ENCODE peak calls at places on chromosome 3, in five cellular contexts. X is HEK293T, D is SK-N-SH, J is GM12878, F is HepG2. C is an unnamed sample.

GRCh38 chr3:152524198-152525140 is 255.7 kb downstream of the MBNL1 start:
- DNase-seq in X (peak), D (peak), J (no peak), F (peak), C (no peak)

GRCh38 chr3:28799084-28799483 is 450.5 kb upstream of the AZI2 start:
- DNase-seq in X (peak), D (no peak), J (no peak), F (no peak), C (no peak)

GRCh38 chr3:156818890-156819289 is 7.3 kb upstream of the LEKR1 start:
- DNase-seq in X (no peak), D (no peak), J (no peak), F (no peak), C (peak)

GRCh38 chr3:105868450-105868744 is 415 bp downstream of the CBLB start:
- DNase-seq in X (peak), D (peak), J (no peak), F (peak), C (peak)

GRCh38 chr3:161471211-161471610 is 25.4 kb upstream of the OTOL1 start:
- DNase-seq in X (no peak), D (no peak), J (no peak), F (no peak), C (no peak)

GRCh38 chr3:179794355-179794754 is 141.5 kb downstream of the USP13 start:
- DNase-seq in X (no peak), D (no peak), J (no peak), F (no peak), C (no peak)

GRCh38 chr3:190491533-190492054 is 22.3 kb upstream of the IL1RAP start:
- DNase-seq in X (no peak), D (no peak), J (no peak), F (no peak), C (no peak)

GRCh38 chr3:64340636-64341240 is 115.5 kb upstream of the PRICKLE2 start:
- DNase-seq in X (no peak), D (no peak), J (no peak), F (no peak), C (no peak)

GRCh38 chr3:134494539-134494938 is 8.7 kb downstream of the CEP63 start:
- DNase-seq in X (no peak), D (no peak), J (no peak), F (no peak), C (no peak)

GRCh38 chr3:4696266-4696665 is 203.1 kb downstream of the ITPR1 start:
- DNase-seq in X (no peak), D (no peak), J (no peak), F (no peak), C (no peak)

GRCh38 chr3:37423825-37424224 is 249.4 kb upstream of the LRRFIP2 start:
- DNase-seq in X (no peak), D (no peak), J (no peak), F (no peak), C (no peak)

GRCh38 chr3:5250467-5251195 is 63.1 kb downstream of the EDEM1 start:
- DNase-seq in X (no peak), D (peak), J (no peak), F (peak), C (no peak)

GRCh38 chr3:169759256-169759655 is 5.6 kb downstream of the TERC start:
- DNase-seq in X (no peak), D (no peak), J (no peak), F (no peak), C (no peak)

GRCh38 chr3:9224490-9224889 is 25.0 kb downstream of the SRGAP3 start:
- DNase-seq in X (no peak), D (no peak), J (peak), F (no peak), C (no peak)

GRCh38 chr3:146746190-146746589 is 141.0 kb upstream of the PLSCR5 start:
- DNase-seq in X (no peak), D (no peak), J (no peak), F (no peak), C (no peak)

GRCh38 chr3:43180027-43180426 is 74.1 kb upstream of the POMGNT2 start:
- DNase-seq in X (no peak), D (no peak), J (peak), F (peak), C (no peak)

GRCh38 chr3:107590786-107591185 is 68.0 kb downstream of the BBX start:
- DNase-seq in X (no peak), D (no peak), J (no peak), F (no peak), C (no peak)

GRCh38 chr3:186042521-186043202 is 66.2 kb downstream of the ETV5 start:
- DNase-seq in X (no peak), D (no peak), J (no peak), F (no peak), C (no peak)

GRCh38 chr3:132593241-132593949 is 3.7 kb upstream of the ACKR4 start:
- DNase-seq in X (no peak), D (no peak), J (no peak), F (no peak), C (no peak)

GRCh38 chr3:33877187-33877586 is 78.8 kb downstream of the PDCD6IP start:
- DNase-seq in X (no peak), D (no peak), J (no peak), F (no peak), C (no peak)

GRCh38 chr3:27526614-27527315 is 42.6 kb upstream of the SLC4A7 start:
- DNase-seq in X (no peak), D (no peak), J (no peak), F (no peak), C (no peak)

GRCh38 chr3:142998439-142998838 is 2.9 kb upstream of the U2SURP start:
- DNase-seq in X (no peak), D (no peak), J (no peak), F (no peak), C (no peak)

GRCh38 chr3:27319847-27320526 is 49.2 kb downstream of the NEK10 start:
- DNase-seq in X (no peak), D (no peak), J (no peak), F (no peak), C (no peak)

GRCh38 chr3:150742679-150743078 is 20.3 kb downstream of the SIAH2 start:
- DNase-seq in X (no peak), D (no peak), J (no peak), F (no peak), C (no peak)

GRCh38 chr3:155211940-155212339 is 81.5 kb downstream of the STRIT1 start:
- DNase-seq in X (no peak), D (no peak), J (no peak), F (no peak), C (no peak)

GRCh38 chr3:155218470-155218869 is 75.0 kb downstream of the STRIT1 start:
- DNase-seq in X (no peak), D (no peak), J (no peak), F (no peak), C (no peak)

GRCh38 chr3:155219106-155219505 is 74.4 kb downstream of the STRIT1 start:
- DNase-seq in X (no peak), D (no peak), J (no peak), F (no peak), C (no peak)

DNA sequence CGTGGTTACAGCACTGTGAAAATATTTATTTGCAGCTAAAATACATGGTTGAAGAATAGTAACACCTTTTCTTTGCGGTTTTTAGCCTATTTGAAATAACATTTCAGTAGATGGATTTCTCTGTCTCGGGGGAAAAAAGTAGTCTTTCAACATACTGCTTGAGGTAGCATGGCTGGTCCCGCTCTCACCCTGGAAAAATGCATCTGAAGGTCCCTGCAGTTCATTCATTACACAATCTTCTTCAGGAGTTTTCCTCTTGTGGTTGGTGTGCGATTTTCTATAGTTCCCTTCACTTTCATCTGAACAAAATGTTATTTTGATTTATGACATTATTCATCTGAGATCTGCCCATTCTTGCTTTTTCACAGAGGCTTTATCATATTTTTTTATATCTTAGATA is 75.9 kb downstream of the STRIT1 start:
- DNase-seq in X (no peak), D (no peak), J (no peak), F (no peak), C (no peak)
- TF ChIP-seq FOXM1 in X (no peak), D (no peak), J (no peak), F (no peak), C (no peak)

GRCh38 chr3:14175383-14176037 is 2.9 kb downstream of the XPC start:
- DNase-seq in X (no peak), D (no peak), J (peak), F (no peak), C (peak)
- TF ChIP-seq FOXM1 in X (no peak), D (no peak), J (no peak), F (no peak), C (no peak)

GRCh38 chr3:19596408-19596807 is 337.6 kb downstream of the EFHB start:
- DNase-seq in X (no peak), D (no peak), J (peak), F (no peak), C (no peak)

GRCh38 chr3:19598870-19599269 is 335.1 kb downstream of the EFHB start:
- DNase-seq in X (no peak), D (no peak), J (peak), F (no peak), C (no peak)

GRCh38 chr3:19595884-19596283 is 338.1 kb downstream of the EFHB start:
- DNase-seq in X (no peak), D (no peak), J (no peak), F (no peak), C (no peak)
- TF ChIP-seq FOXM1 in X (no peak), D (no peak), J (no peak), F (no peak), C (no peak)

DNA sequence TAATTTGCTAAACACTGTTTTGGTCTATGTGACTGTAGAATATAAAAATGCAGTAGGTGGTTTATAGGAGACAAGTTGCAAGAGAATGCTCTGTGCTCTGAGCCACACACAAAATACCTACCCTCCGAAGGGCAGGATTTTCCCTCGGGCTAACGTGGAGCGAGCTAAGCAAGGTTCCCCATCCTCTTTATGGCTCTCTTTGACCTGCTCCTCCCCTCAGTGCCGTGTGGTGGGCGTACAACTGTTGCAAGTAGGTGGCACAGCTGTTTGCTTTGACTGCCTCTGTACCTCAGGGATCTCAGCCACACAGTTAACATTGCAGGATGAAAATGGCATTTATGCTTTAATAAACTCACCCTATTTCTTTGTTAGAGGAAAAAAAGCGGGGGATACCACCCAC is 339.1 kb downstream of the SATB1 start:
- DNase-seq in X (no peak), D (no peak), J (no peak), F (no peak), C (no peak)
- TF ChIP-seq FOXM1 in X (no peak), D (no peak), J (no peak), F (no peak), C (no peak)

GRCh38 chr3:187738400-187739124 is 6.7 kb downstream of the BCL6 start:
- DNase-seq in X (peak), D (peak), J (no peak), F (peak), C (peak)

GRCh38 chr3:187740446-187741399 is 4.5 kb downstream of the BCL6 start:
- DNase-seq in X (no peak), D (peak), J (no peak), F (no peak), C (peak)

GRCh38 chr3:187738089-187738399 is 7.2 kb downstream of the BCL6 start:
- DNase-seq in X (no peak), D (no peak), J (no peak), F (no peak), C (no peak)

GRCh38 chr3:187739561-187740445 is 5.5 kb downstream of the BCL6 start:
- DNase-seq in X (peak), D (peak), J (no peak), F (no peak), C (peak)

DNA sequence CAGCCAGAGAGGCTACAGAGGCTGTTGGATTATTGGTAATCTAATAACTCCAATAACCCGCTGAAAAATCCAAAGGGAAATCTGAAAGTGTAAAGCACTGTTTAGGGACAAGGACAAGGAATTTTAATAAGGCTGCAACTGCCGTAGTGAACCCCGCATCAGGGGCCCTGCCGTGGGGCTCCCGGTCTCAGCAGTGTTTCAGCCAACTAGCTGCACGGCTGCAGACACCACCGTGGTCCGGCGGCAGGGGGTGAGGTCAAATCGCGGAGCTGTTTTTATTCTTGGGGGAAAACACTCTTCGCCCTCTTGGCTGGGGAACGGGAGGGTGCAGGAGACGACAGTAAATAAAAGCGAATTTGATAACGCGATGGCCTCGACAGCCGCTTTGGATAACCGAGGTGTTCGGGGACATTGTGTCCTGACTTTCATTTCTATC is 6.1 kb downstream of the BCL6 start:
- DNase-seq in X (no peak), D (no peak), J (no peak), F (no peak), C (no peak)
- TF ChIP-seq FOXM1 in X (no peak), D (no peak), J (no peak), F (no peak), C (no peak)

GRCh38 chr3:58574682-58575081 is 2.5 kb downstream of the FAM107A start:
- DNase-seq in X (no peak), D (no peak), J (no peak), F (no peak), C (no peak)

GRCh38 chr3:58573638-58574037 is 3.6 kb downstream of the FAM107A start:
- DNase-seq in X (no peak), D (no peak), J (no peak), F (no peak), C (no peak)

GRCh38 chr3:58572634-58573230 is 4.5 kb downstream of the FAM107A start:
- DNase-seq in X (no peak), D (no peak), J (no peak), F (no peak), C (no peak)

GRCh38 chr3:58570851-58571250 is 6.3 kb downstream of the FAM107A start:
- DNase-seq in X (no peak), D (no peak), J (no peak), F (no peak), C (no peak)

GRCh38 chr3:58572013-58572633 is 5.1 kb downstream of the FAM107A start:
- DNase-seq in X (no peak), D (no peak), J (no peak), F (no peak), C (no peak)
- TF ChIP-seq FOXM1 in X (no peak), D (no peak), J (no peak), F (no peak), C (no peak)

C was measured in K562.